ENCODE peak calls at places on chromosomes 3 and 15, in six cellular contexts. One of them, this sample, is unnamed.

GRCh38 chr3:57464801-57465200 is 79.3 kb downstream of the DNAH12 start:
- DNase-seq in Panc1: peak; percentile 0
- DNase-seq in K562: no peak
- DNase-seq in HepG2: peak; percentile 14
- DNase-seq in A549: peak; percentile 23
- DNase-seq in GM23338: peak; percentile 13
- DNase-seq in this sample: no peak

GRCh38 chr3:163811996-163812395 is 1266.3 kb downstream of the SI start:
- DNase-seq in Panc1: no peak
- DNase-seq in K562: no peak
- DNase-seq in HepG2: no peak
- DNase-seq in A549: no peak
- DNase-seq in GM23338: no peak
- DNase-seq in this sample: no peak

GRCh38 chr3:29822051-29822450 is 541.2 kb downstream of the RBMS3 start:
- DNase-seq in Panc1: no peak
- DNase-seq in K562: no peak
- DNase-seq in HepG2: no peak
- DNase-seq in A549: no peak
- DNase-seq in GM23338: no peak
- DNase-seq in this sample: no peak

GRCh38 chr15:73982251-73982962 is 9.7 kb downstream of the STOML1 start:
- DNase-seq in Panc1: no peak
- DNase-seq in K562: no peak
- DNase-seq in HepG2: no peak
- DNase-seq in A549: no peak
- DNase-seq in GM23338: no peak
- DNase-seq in this sample: no peak

GRCh38 chr3:21662403-21662802 is 88.6 kb downstream of the ZNF385D start:
- DNase-seq in Panc1: no peak
- DNase-seq in K562: no peak
- DNase-seq in HepG2: no peak
- DNase-seq in A549: no peak
- DNase-seq in GM23338: no peak
- DNase-seq in this sample: no peak

GRCh38 chr3:128573160-128573559 is 77.5 kb downstream of the RPN1 start:
- DNase-seq in Panc1: no peak
- DNase-seq in K562: no peak
- DNase-seq in HepG2: no peak
- DNase-seq in A549: no peak
- DNase-seq in GM23338: no peak
- DNase-seq in this sample: no peak

GRCh38 chr3:170440346-170440745 is 21.7 kb downstream of the CLDN11 start:
- DNase-seq in Panc1: no peak
- DNase-seq in K562: no peak
- DNase-seq in HepG2: no peak
- DNase-seq in A549: no peak
- DNase-seq in GM23338: no peak
- DNase-seq in this sample: no peak

GRCh38 chr3:159814161-159814560 is 174.5 kb upstream of the IL12A start:
- DNase-seq in Panc1: no peak
- DNase-seq in K562: no peak
- DNase-seq in HepG2: no peak
- DNase-seq in A549: peak; percentile 45
- DNase-seq in GM23338: peak; percentile 91
- DNase-seq in this sample: no peak

GRCh38 chr3:137222736-137223135 is 265.0 kb downstream of the IL20RB start:
- DNase-seq in Panc1: no peak
- DNase-seq in K562: no peak
- DNase-seq in HepG2: no peak
- DNase-seq in A549: no peak
- DNase-seq in GM23338: no peak
- DNase-seq in this sample: no peak
- TF ChIP-seq REST in Panc1: no peak
- TF ChIP-seq REST in K562: no peak
- TF ChIP-seq REST in HepG2: no peak
- TF ChIP-seq REST in A549: no peak
- TF ChIP-seq REST in GM23338: no peak
- TF ChIP-seq REST in this sample: no peak

DNA sequence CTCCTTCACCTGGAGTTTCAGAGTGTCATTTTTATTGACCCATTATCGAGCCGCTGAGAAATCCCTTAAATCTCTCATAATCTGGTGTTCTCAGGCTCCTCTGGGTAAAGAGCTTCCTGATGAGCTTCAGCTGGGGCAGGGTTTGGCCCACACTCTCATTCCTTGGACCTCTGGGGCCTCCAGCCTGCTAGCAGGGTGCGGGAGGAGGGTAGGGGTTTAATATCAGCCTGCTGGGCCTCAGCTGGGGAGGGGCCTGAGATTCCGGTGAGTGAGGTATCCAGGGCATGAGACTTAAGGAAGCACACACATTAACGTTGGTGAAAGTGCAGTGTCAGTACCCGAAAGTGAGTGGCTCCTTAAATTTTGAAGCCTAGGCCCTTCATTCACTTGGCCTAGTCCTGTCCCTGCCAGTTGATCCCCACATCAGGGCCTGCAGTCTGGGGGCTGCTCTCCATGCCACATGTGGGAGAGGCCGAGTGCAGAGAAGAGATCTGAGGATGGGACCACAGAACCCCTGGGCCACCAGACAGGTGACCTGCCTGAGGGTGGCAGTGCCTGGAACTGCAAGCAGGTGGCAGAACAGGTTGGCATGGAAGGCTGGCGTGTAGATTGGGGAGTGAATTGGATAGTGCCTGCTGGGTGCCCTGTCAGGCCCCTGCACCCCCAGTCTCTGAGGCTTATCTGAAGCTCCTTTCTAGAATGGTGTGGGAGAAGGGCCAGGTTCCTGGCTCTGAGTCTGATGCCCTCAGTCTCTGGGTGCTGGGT is 16.1 kb downstream of the C3orf18 start:
- DNase-seq in Panc1: no peak
- DNase-seq in K562: no peak
- DNase-seq in HepG2: no peak
- DNase-seq in A549: no peak
- DNase-seq in GM23338: no peak
- DNase-seq in this sample: no peak
- TF ChIP-seq REST in Panc1: no peak
- TF ChIP-seq REST in K562: no peak
- TF ChIP-seq REST in HepG2: no peak
- TF ChIP-seq REST in A549: no peak
- TF ChIP-seq REST in GM23338: no peak
- TF ChIP-seq REST in this sample: no peak

DNA sequence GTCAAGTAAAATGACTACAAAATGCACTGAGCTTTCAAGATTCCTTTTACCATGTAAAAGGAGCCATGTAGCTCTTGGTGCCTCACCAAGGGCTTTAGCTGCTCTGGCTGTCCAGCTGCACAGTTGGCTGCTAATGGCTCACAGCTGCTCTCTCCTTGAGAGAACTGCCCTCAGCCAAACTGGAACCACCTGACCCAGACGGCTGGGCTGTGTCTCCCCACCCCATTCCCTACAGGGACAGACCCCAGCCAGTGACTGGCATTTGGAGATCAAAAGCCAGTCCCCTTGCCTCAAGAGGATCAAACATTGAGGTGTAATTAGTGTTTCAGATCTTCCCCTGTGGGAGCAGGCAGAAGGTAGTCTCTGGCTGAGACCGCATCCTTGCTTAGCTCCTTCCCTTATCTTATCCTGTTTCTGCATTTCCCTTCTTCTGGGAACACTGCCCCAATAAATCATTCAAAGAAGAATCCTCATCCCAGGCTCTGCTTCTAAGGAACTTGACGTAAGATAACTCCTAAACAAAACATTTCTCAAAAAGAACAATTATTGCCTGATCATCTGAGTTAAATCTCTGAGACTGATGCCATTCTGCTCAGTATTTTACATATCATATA is 28.6 kb upstream of the UBE2E2 start:
- DNase-seq in Panc1: no peak
- DNase-seq in K562: no peak
- DNase-seq in HepG2: no peak
- DNase-seq in A549: no peak
- DNase-seq in GM23338: peak; percentile 26
- DNase-seq in this sample: no peak
- TF ChIP-seq REST in Panc1: no peak
- TF ChIP-seq REST in K562: no peak
- TF ChIP-seq REST in HepG2: no peak
- TF ChIP-seq REST in A549: no peak
- TF ChIP-seq REST in GM23338: no peak
- TF ChIP-seq REST in this sample: no peak

DNA sequence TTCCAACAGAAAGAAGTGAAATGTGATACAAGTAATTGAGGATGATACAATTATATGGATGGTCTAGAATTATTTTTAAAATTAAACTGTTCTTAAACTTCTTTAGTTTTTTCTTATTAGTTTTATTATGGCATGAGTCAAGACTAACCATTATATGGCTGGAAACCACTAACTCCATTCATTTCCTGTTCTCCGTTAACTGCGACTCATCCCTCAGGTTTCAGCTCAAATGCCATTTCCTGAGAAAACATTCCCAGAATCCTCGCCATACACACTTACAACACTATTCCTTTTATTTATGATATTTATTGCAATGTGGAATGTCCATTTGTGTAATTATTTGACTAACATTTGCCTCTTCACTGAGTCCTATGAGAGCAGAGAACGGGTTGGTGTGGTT is 394.1 kb downstream of the SOX2 start:
- DNase-seq in Panc1: no peak
- DNase-seq in K562: no peak
- DNase-seq in HepG2: no peak
- DNase-seq in A549: no peak
- DNase-seq in GM23338: no peak
- DNase-seq in this sample: no peak
- TF ChIP-seq REST in Panc1: no peak
- TF ChIP-seq REST in K562: no peak
- TF ChIP-seq REST in HepG2: no peak
- TF ChIP-seq REST in A549: no peak
- TF ChIP-seq REST in GM23338: no peak
- TF ChIP-seq REST in this sample: no peak

GRCh38 chr15:46309914-46310313 is 675.1 kb downstream of the SQOR start:
- DNase-seq in Panc1: no peak
- DNase-seq in K562: no peak
- DNase-seq in HepG2: no peak
- DNase-seq in A549: no peak
- DNase-seq in GM23338: peak; percentile 56
- DNase-seq in this sample: no peak
- TF ChIP-seq REST in Panc1: no peak
- TF ChIP-seq REST in K562: no peak
- TF ChIP-seq REST in HepG2: no peak
- TF ChIP-seq REST in A549: no peak
- TF ChIP-seq REST in GM23338: no peak
- TF ChIP-seq REST in this sample: no peak

DNA sequence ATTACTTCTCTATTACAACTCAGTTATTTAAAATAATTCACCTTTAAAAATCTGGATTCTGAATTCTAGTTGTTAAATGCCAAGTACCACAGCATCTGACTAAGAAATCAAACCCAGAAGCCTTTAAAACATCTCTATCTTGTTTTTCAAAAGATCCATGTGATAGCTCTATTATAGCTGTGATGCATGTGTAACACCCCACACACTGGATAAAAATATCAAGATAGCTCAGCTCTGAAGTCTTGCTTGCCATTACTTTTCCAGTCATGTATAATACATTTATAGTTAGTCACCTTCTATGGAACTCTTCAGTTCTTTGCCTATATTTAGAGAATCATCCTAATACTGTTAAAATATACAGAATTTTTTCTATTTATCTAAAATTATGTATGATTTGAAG is 11.6 kb downstream of the ARPP19 start:
- DNase-seq in Panc1: no peak
- DNase-seq in K562: no peak
- DNase-seq in HepG2: no peak
- DNase-seq in A549: no peak
- DNase-seq in GM23338: no peak
- DNase-seq in this sample: no peak
- TF ChIP-seq REST in Panc1: no peak
- TF ChIP-seq REST in K562: no peak
- TF ChIP-seq REST in HepG2: no peak
- TF ChIP-seq REST in A549: no peak
- TF ChIP-seq REST in GM23338: no peak
- TF ChIP-seq REST in this sample: no peak

GRCh38 chr3:101229681-101230080 is 90.7 kb downstream of the IMPG2 start:
- DNase-seq in Panc1: no peak
- DNase-seq in K562: no peak
- DNase-seq in HepG2: peak; percentile 8
- DNase-seq in A549: peak; percentile 14
- DNase-seq in GM23338: no peak
- DNase-seq in this sample: no peak
- TF ChIP-seq REST in Panc1: no peak
- TF ChIP-seq REST in K562: no peak
- TF ChIP-seq REST in HepG2: no peak
- TF ChIP-seq REST in A549: no peak
- TF ChIP-seq REST in GM23338: no peak
- TF ChIP-seq REST in this sample: no peak

GRCh38 chr3:111694471-111694870 is 99.3 kb upstream of the ZBED2 start:
- DNase-seq in Panc1: no peak
- DNase-seq in K562: no peak
- DNase-seq in HepG2: no peak
- DNase-seq in A549: no peak
- DNase-seq in GM23338: no peak
- DNase-seq in this sample: no peak

GRCh38 chr3:111691293-111691909 is 96.3 kb upstream of the ZBED2 start:
- DNase-seq in Panc1: no peak
- DNase-seq in K562: no peak
- DNase-seq in HepG2: peak; percentile 51
- DNase-seq in A549: peak; percentile 59
- DNase-seq in GM23338: peak; percentile 68
- DNase-seq in this sample: no peak

GRCh38 chr3:111692593-111693552 is 97.7 kb upstream of the ZBED2 start:
- DNase-seq in Panc1: no peak
- DNase-seq in K562: no peak
- DNase-seq in HepG2: no peak
- DNase-seq in A549: no peak
- DNase-seq in GM23338: no peak
- DNase-seq in this sample: no peak

GRCh38 chr3:111688190-111688800 is 93.1 kb upstream of the ZBED2 start:
- DNase-seq in Panc1: no peak
- DNase-seq in K562: no peak
- DNase-seq in HepG2: no peak
- DNase-seq in A549: no peak
- DNase-seq in GM23338: no peak
- DNase-seq in this sample: no peak

DNA sequence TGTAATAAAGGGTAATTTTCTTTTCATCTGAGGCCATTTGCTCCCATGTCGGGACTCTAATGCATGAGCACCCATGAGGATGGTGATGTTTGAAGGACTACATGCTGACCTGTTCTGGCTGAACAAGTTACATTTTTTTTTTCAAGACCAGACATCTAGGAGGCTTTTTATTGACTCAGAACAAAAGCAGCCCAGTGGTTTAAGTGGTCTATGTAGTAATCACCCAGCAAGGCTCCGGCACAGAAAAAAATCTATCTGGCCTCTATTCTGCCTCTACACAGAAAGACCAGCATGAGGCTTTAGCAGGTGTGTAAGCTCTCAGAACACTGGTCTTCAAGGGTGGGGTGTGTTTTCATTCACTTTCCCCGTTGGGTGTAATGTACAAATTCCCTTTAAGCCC is 95.1 kb upstream of the ZBED2 start:
- DNase-seq in Panc1: no peak
- DNase-seq in K562: no peak
- DNase-seq in HepG2: no peak
- DNase-seq in A549: no peak
- DNase-seq in GM23338: no peak
- DNase-seq in this sample: no peak
- TF ChIP-seq REST in Panc1: no peak
- TF ChIP-seq REST in K562: no peak
- TF ChIP-seq REST in HepG2: no peak
- TF ChIP-seq REST in A549: no peak
- TF ChIP-seq REST in GM23338: no peak
- TF ChIP-seq REST in this sample: no peak

GRCh38 chr3:195860456-195860855 is 47.9 kb downstream of the TNK2 start:
- DNase-seq in Panc1: no peak
- DNase-seq in K562: no peak
- DNase-seq in HepG2: no peak
- DNase-seq in A549: no peak
- DNase-seq in GM23338: no peak
- DNase-seq in this sample: no peak
- TF ChIP-seq REST in Panc1: no peak
- TF ChIP-seq REST in K562: no peak
- TF ChIP-seq REST in HepG2: no peak
- TF ChIP-seq REST in A549: no peak
- TF ChIP-seq REST in GM23338: no peak
- TF ChIP-seq REST in this sample: no peak

This sample was measured in HL-60.